ENCODE peak calls at places on chromosomes 12 and 14, in six cellular contexts. U is mesenchymal stem cell, K is IMR-90, B is neuronal stem cell, F is H1, T is trophoblast cell. I is an unnamed sample.
A peak's percentile ranks its signal among the peaks of the same experiment; 100 is the strongest.

GRCh38 chr12:30525171-30525570 is 170.5 kb downstream of the IPO8 start:
- DNase-seq in K (no peak), U (no peak), B (no peak), F (no peak), T (no peak), I (no peak)

GRCh38 chr14:65465584-65465983 is 53.1 kb downstream of the FUT8 start:
- DNase-seq in U (no peak), F (no peak), B (no peak), K (no peak), T (no peak), I (no peak)

GRCh38 chr12:124620606-124621295 is 53.3 kb upstream of the NCOR2 start:
- DNase-seq in F (no peak), B (no peak), K (peak; percentile 33), T (peak; percentile 98), U (peak; percentile 44), I (no peak)

GRCh38 chr12:131132118-131132892 is 178.6 kb downstream of the ADGRD1 start:
- DNase-seq in T (peak; percentile 64), F (peak; percentile 96), K (peak; percentile 1), B (peak; percentile 83), U (peak; percentile 20), I (peak; percentile 93)

GRCh38 chr14:95313707-95314106 is 6.0 kb downstream of the CLMN start:
- DNase-seq in T (peak; percentile 66), U (peak; percentile 83), F (no peak), B (no peak), K (peak; percentile 34), I (no peak)

GRCh38 chr12:109462868-109463692 is 14.0 kb downstream of the KCTD10 start:
- DNase-seq in B (no peak), F (no peak), T (peak; percentile 82), U (peak; percentile 98), K (peak; percentile 98), I (peak; percentile 70)

GRCh38 chr12:26338574-26339572 is 143.5 kb downstream of the SSPN start:
- DNase-seq in K (peak; percentile 78), T (no peak), U (peak; percentile 28), B (no peak), F (no peak), I (no peak)

GRCh38 chr12:48997719-48998496 is 1.3 kb downstream of the DDN start:
- DNase-seq in B (no peak), F (peak; percentile 84), K (no peak), U (peak; percentile 29), T (peak; percentile 44), I (peak; percentile 79)

GRCh38 chr14:60094306-60094897 is 2.7 kb downstream of the PCNX4 start:
- DNase-seq in F (no peak), T (peak; percentile 78), B (no peak), K (peak; percentile 70), U (peak; percentile 79), I (peak; percentile 61)

GRCh38 chr14:53055003-53055402 is 98.1 kb downstream of the DDHD1 start:
- DNase-seq in F (no peak), B (peak; percentile 35), T (peak; percentile 78), K (peak; percentile 72), U (peak; percentile 65), I (no peak)

GRCh38 chr14:77980475-77981321 is 180.8 kb downstream of the ADCK1 start:
- DNase-seq in T (peak; percentile 28), U (no peak), F (peak; percentile 80), K (no peak), B (no peak), I (peak; percentile 68)

GRCh38 chr14:71338153-71338552 is 430.9 kb downstream of the PCNX1 start:
- DNase-seq in U (no peak), B (no peak), K (no peak), T (no peak), F (no peak), I (no peak)

GRCh38 chr14:75144944-75145343 is 18.1 kb upstream of the NEK9 start:
- DNase-seq in B (no peak), F (no peak), T (peak; percentile 38), U (peak; percentile 67), K (no peak), I (no peak)

GRCh38 chr14:100688598-100689499 is 37.8 kb upstream of the DLK1 start:
- DNase-seq in U (peak; percentile 82), B (no peak), T (peak; percentile 39), F (no peak), K (peak; percentile 82), I (no peak)

GRCh38 chr14:93002851-93003298 is 79.9 kb downstream of the CHGA start:
- DNase-seq in K (no peak), T (no peak), B (no peak), F (no peak), U (no peak), I (no peak)

GRCh38 chr14:73997944-73998451 is 21.1 kb downstream of the ENTPD5 start:
- DNase-seq in K (no peak), B (no peak), F (no peak), U (no peak), T (no peak), I (no peak)

GRCh38 chr12:62438098-62438692 is 28.4 kb upstream of the MON2 start:
- DNase-seq in F (peak; percentile 67), K (peak; percentile 53), U (peak; percentile 50), T (peak; percentile 78), B (peak; percentile 62), I (no peak)

GRCh38 chr14:68322970-68323620 is 469.8 kb downstream of the ZFP36L1 start:
- DNase-seq in K (no peak), B (no peak), T (no peak), U (no peak), F (no peak), I (no peak)

GRCh38 chr12:7934153-7934552 is 1.8 kb downstream of the SLC2A3 start:
- DNase-seq in B (no peak), F (no peak), T (peak; percentile 33), K (no peak), U (peak; percentile 30), I (no peak)

GRCh38 chr12:68056300-68056699 is 67.1 kb downstream of the IFNG-AS1 start:
- DNase-seq in F (no peak), K (no peak), B (no peak), T (no peak), U (no peak), I (no peak)

GRCh38 chr14:75126121-75126544 is 715 bp downstream of the NEK9 start:
- DNase-seq in U (peak; percentile 52), K (no peak), T (peak; percentile 13), B (no peak), F (no peak), I (no peak)

GRCh38 chr12:12511021-12511783 is 51.5 kb downstream of the DUSP16 start:
- DNase-seq in F (no peak), B (no peak), U (no peak), K (peak; percentile 12), T (no peak), I (no peak)

GRCh38 chr12:52390739-52391617 is 5.5 kb upstream of the KRT84 start:
- DNase-seq in T (peak; percentile 48), U (peak; percentile 21), F (peak; percentile 66), B (no peak), K (peak; percentile 13), I (peak; percentile 80)

GRCh38 chr12:65822732-65823480 is 1.4 kb upstream of the HMGA2 start:
- DNase-seq in F (peak; percentile 74), B (peak; percentile 64), U (peak; percentile 75), K (peak; percentile 79), T (peak; percentile 24), I (peak; percentile 93)

GRCh38 chr12:321606-322326 is 59.1 kb upstream of the SLC6A13 start:
- DNase-seq in B (no peak), K (no peak), U (no peak), F (no peak), T (no peak), I (no peak)

GRCh38 chr12:332581-333205 is 56.4 kb downstream of the KDM5A start:
- DNase-seq in K (no peak), U (no peak), T (peak; percentile 5), F (no peak), B (no peak), I (no peak)

GRCh38 chr14:46432516-46432915 is 219.1 kb downstream of the RPL10L start:
- DNase-seq in F (no peak), B (no peak), T (no peak), U (no peak), K (no peak), I (peak; percentile 41)

GRCh38 chr12:19572920-19573558 is 133.7 kb downstream of the AEBP2 start:
- DNase-seq in B (no peak), T (peak; percentile 48), U (peak; percentile 55), F (peak; percentile 69), K (peak; percentile 66), I (peak; percentile 86)

GRCh38 chr12:3752096-3752709 is 706 bp downstream of the CRACR2A start:
- DNase-seq in U (peak; percentile 24), K (no peak), B (no peak), T (peak; percentile 7), F (peak; percentile 33), I (peak; percentile 29)

GRCh38 chr14:101185081-101185835 is 281.7 kb upstream of the RTL1 start:
- DNase-seq in F (peak; percentile 43), B (no peak), K (no peak), U (no peak), T (no peak), I (no peak)

GRCh38 chr14:22689186-22689585 is 45.0 kb upstream of the OR6J1 start:
- DNase-seq in B (no peak), K (peak; percentile 92), U (peak; percentile 93), T (peak; percentile 87), F (no peak), I (no peak)

GRCh38 chr12:109777544-109777943 is 55.7 kb downstream of the TRPV4 start:
- DNase-seq in U (peak; percentile 7), K (peak; percentile 10), F (no peak), B (no peak), T (peak; percentile 19), I (peak; percentile 72)

GRCh38 chr12:16504200-16504599 is 101.8 kb downstream of the LMO3 start:
- DNase-seq in B (no peak), F (no peak), U (no peak), K (no peak), T (no peak), I (no peak)
- H3K14ac ChIP-seq in B (no peak overlapping the region), F (no peak overlapping the region), U (no peak overlapping the region), K (no peak overlapping the region), T (no peak overlapping the region), I (no peak overlapping the region)

GRCh38 chr14:55438066-55438683 is 2.2 kb downstream of the TBPL2 start:
- DNase-seq in B (peak; percentile 29), K (peak; percentile 73), T (peak; percentile 63), U (peak; percentile 57), F (no peak), I (no peak)
- H3K14ac ChIP-seq in B (no peak overlapping the region), K (no peak overlapping the region), T (no peak overlapping the region), U (no peak overlapping the region), F (no peak overlapping the region), I (no peak overlapping the region)

GRCh38 chr12:57420482-57420881 is 10.4 kb downstream of the R3HDM2 start:
- DNase-seq in U (no peak), K (no peak), T (no peak), B (no peak), F (no peak), I (no peak)
- H3K14ac ChIP-seq in U (no peak overlapping the region), K (no peak overlapping the region), T (no peak overlapping the region), B (no peak overlapping the region), F (no peak overlapping the region), I (no peak overlapping the region)

GRCh38 chr14:105737504-105738246 is 211.3 kb downstream of the TMEM121 start:
- DNase-seq in K (no peak), U (no peak), T (no peak), B (no peak), F (no peak), I (no peak)
- H3K14ac ChIP-seq in K (no peak overlapping the region), U (no peak overlapping the region), T (no peak overlapping the region), B (no peak overlapping the region), F (no peak overlapping the region), I (no peak overlapping the region)